ENCODE peak calls at places on chromosomes 13 and 19, in five cellular contexts. One of them, this sample, is unnamed.

GRCh38 chr19:36686365-36687213 is 823 bp upstream of the ZNF567 start:
- DNase-seq in lung: no peak
- DNase-seq in SJCRH30: peak
- DNase-seq in ovary: peak
- DNase-seq in IMR-90: peak
- DNase-seq in this sample: peak

GRCh38 chr19:5672708-5673459 is 7.4 kb downstream of the MICOS13 start:
- DNase-seq in lung: no peak
- DNase-seq in SJCRH30: no peak
- DNase-seq in ovary: no peak
- DNase-seq in IMR-90: no peak
- DNase-seq in this sample: no peak

GRCh38 chr13:47932953-47933687 is 68.0 kb downstream of the SUCLA2 start:
- DNase-seq in lung: no peak
- DNase-seq in SJCRH30: no peak
- DNase-seq in ovary: no peak
- DNase-seq in IMR-90: no peak
- DNase-seq in this sample: peak

GRCh38 chr13:27006519-27007161 is 165.0 kb downstream of the USP12 start:
- DNase-seq in lung: peak
- DNase-seq in SJCRH30: peak
- DNase-seq in ovary: no peak
- DNase-seq in IMR-90: peak
- DNase-seq in this sample: peak

GRCh38 chr19:55176116-55176515 is 4.0 kb downstream of the SYT5 start:
- DNase-seq in lung: no peak
- DNase-seq in SJCRH30: no peak
- DNase-seq in ovary: no peak
- DNase-seq in IMR-90: no peak
- DNase-seq in this sample: no peak

GRCh38 chr19:4136680-4137088 is 12.8 kb upstream of the MAP2K2 start:
- DNase-seq in lung: no peak
- DNase-seq in SJCRH30: no peak
- DNase-seq in ovary: no peak
- DNase-seq in IMR-90: no peak
- DNase-seq in this sample: no peak

GRCh38 chr13:51683537-51684050 is 99.3 kb downstream of the WDFY2 start:
- DNase-seq in lung: no peak
- DNase-seq in SJCRH30: no peak
- DNase-seq in ovary: no peak
- DNase-seq in IMR-90: no peak
- DNase-seq in this sample: no peak

GRCh38 chr13:27170521-27171243 is 929 bp downstream of the USP12 start:
- DNase-seq in lung: peak
- DNase-seq in SJCRH30: peak
- DNase-seq in ovary: peak
- DNase-seq in IMR-90: no peak
- DNase-seq in this sample: peak

GRCh38 chr13:46296465-46296822 is 84.7 kb downstream of the LRRC63 start:
- DNase-seq in lung: no peak
- DNase-seq in SJCRH30: no peak
- DNase-seq in ovary: no peak
- DNase-seq in IMR-90: no peak
- DNase-seq in this sample: no peak

GRCh38 chr13:52345048-52345447 is 60.9 kb downstream of the THSD1 start:
- DNase-seq in lung: no peak
- DNase-seq in SJCRH30: no peak
- DNase-seq in ovary: no peak
- DNase-seq in IMR-90: peak
- DNase-seq in this sample: no peak

GRCh38 chr13:26629260-26629659 is 71.8 kb downstream of the WASF3 start:
- DNase-seq in lung: no peak
- DNase-seq in SJCRH30: no peak
- DNase-seq in ovary: no peak
- DNase-seq in IMR-90: no peak
- DNase-seq in this sample: peak

GRCh38 chr13:26621731-26622401 is 64.4 kb downstream of the WASF3 start:
- DNase-seq in lung: no peak
- DNase-seq in SJCRH30: no peak
- DNase-seq in ovary: no peak
- DNase-seq in IMR-90: no peak
- DNase-seq in this sample: no peak

GRCh38 chr13:93183302-93183701 is 43.3 kb upstream of the GPC6 start:
- DNase-seq in lung: no peak
- DNase-seq in SJCRH30: no peak
- DNase-seq in ovary: no peak
- DNase-seq in IMR-90: no peak
- DNase-seq in this sample: no peak

GRCh38 chr19:45497791-45498190 is 452 bp upstream of the PPM1N start:
- DNase-seq in lung: no peak
- DNase-seq in SJCRH30: no peak
- DNase-seq in ovary: no peak
- DNase-seq in IMR-90: no peak
- DNase-seq in this sample: no peak

GRCh38 chr19:55486971-55487883 is 1.0 kb upstream of the SSC5D start:
- DNase-seq in lung: no peak
- DNase-seq in SJCRH30: peak
- DNase-seq in ovary: peak
- DNase-seq in IMR-90: peak
- DNase-seq in this sample: peak

GRCh38 chr13:41079725-41080124 is 18.4 kb downstream of the WBP4 start:
- DNase-seq in lung: no peak
- DNase-seq in SJCRH30: no peak
- DNase-seq in ovary: no peak
- DNase-seq in IMR-90: no peak
- DNase-seq in this sample: no peak

GRCh38 chr19:12956446-12957388 is at the start of gene GADD45GIP1:
- DNase-seq in lung: peak
- DNase-seq in SJCRH30: peak
- DNase-seq in ovary: peak
- DNase-seq in IMR-90: peak
- DNase-seq in this sample: peak
- H3K27ac ChIP-seq in lung: peak
- H3K27ac ChIP-seq in SJCRH30: peak
- H3K27ac ChIP-seq in ovary: peak
- H3K27ac ChIP-seq in IMR-90: peak
- H3K27ac ChIP-seq in this sample: peak

GRCh38 chr19:38374332-38375097 is at the start of gene PSMD8:
- DNase-seq in lung: peak
- DNase-seq in SJCRH30: peak
- DNase-seq in ovary: peak
- DNase-seq in IMR-90: peak
- DNase-seq in this sample: peak
- H3K27ac ChIP-seq in lung: peak
- H3K27ac ChIP-seq in SJCRH30: peak
- H3K27ac ChIP-seq in ovary: peak
- H3K27ac ChIP-seq in IMR-90: peak
- H3K27ac ChIP-seq in this sample: peak

GRCh38 chr13:39397221-39397620 is 205.8 kb downstream of the LHFPL6 start:
- DNase-seq in lung: no peak
- DNase-seq in SJCRH30: no peak
- DNase-seq in ovary: no peak
- DNase-seq in IMR-90: no peak
- DNase-seq in this sample: no peak
- H3K27ac ChIP-seq in lung: no peak
- H3K27ac ChIP-seq in SJCRH30: no peak
- H3K27ac ChIP-seq in ovary: peak
- H3K27ac ChIP-seq in IMR-90: no peak
- H3K27ac ChIP-seq in this sample: no peak

GRCh38 chr19:17234911-17235617 is 9.0 kb downstream of the OCEL1 start:
- DNase-seq in lung: no peak
- DNase-seq in SJCRH30: no peak
- DNase-seq in ovary: peak
- DNase-seq in IMR-90: peak
- DNase-seq in this sample: peak
- H3K27ac ChIP-seq in lung: peak
- H3K27ac ChIP-seq in SJCRH30: no peak
- H3K27ac ChIP-seq in ovary: peak
- H3K27ac ChIP-seq in IMR-90: peak
- H3K27ac ChIP-seq in this sample: peak

This sample was measured in A673.